ENCODE peak calls at places on chromosomes 3 and 15, in five cellular contexts. One of them, this sample, is unnamed. For H3K36me3, the result is how much of the 10 kb centered on the place peaks cover.

GRCh38 chr3:150202696-150203095 is 205.4 kb upstream of the TSC22D2 start:
- DNase-seq in H1: no peak
- DNase-seq in mesenchymal stem cell: no peak
- DNase-seq in mesendoderm: no peak
- DNase-seq in neuronal stem cell: no peak
- DNase-seq in this sample: no peak

GRCh38 chr3:157086053-157086761 is 73.7 kb downstream of the CCNL1 start:
- DNase-seq in H1: no peak
- DNase-seq in neuronal stem cell: no peak
- DNase-seq in mesenchymal stem cell: no peak
- DNase-seq in mesendoderm: no peak
- DNase-seq in this sample: no peak

GRCh38 chr15:45027220-45027619 is 4.2 kb downstream of the SORD start:
- DNase-seq in neuronal stem cell: no peak
- DNase-seq in H1: no peak
- DNase-seq in mesendoderm: peak
- DNase-seq in mesenchymal stem cell: no peak
- DNase-seq in this sample: no peak

GRCh38 chr3:185837409-185837808 is 12.6 kb upstream of the IGF2BP2 start:
- DNase-seq in mesenchymal stem cell: no peak
- DNase-seq in H1: no peak
- DNase-seq in neuronal stem cell: no peak
- DNase-seq in mesendoderm: no peak
- DNase-seq in this sample: peak

GRCh38 chr3:17686613-17687012 is 55.8 kb downstream of the TBC1D5 start:
- DNase-seq in mesendoderm: peak
- DNase-seq in neuronal stem cell: no peak
- DNase-seq in H1: no peak
- DNase-seq in mesenchymal stem cell: peak
- DNase-seq in this sample: no peak

GRCh38 chr3:190545260-190545659 is 31.4 kb downstream of the IL1RAP start:
- DNase-seq in mesendoderm: no peak
- DNase-seq in H1: no peak
- DNase-seq in neuronal stem cell: no peak
- DNase-seq in mesenchymal stem cell: no peak
- DNase-seq in this sample: no peak

GRCh38 chr3:109927161-109927560 is 589.8 kb upstream of the DPPA4 start:
- DNase-seq in mesendoderm: peak
- DNase-seq in neuronal stem cell: no peak
- DNase-seq in H1: no peak
- DNase-seq in mesenchymal stem cell: peak
- DNase-seq in this sample: peak

GRCh38 chr15:59372352-59373211 is at the start of gene MYO1E:
- DNase-seq in neuronal stem cell: peak
- DNase-seq in H1: peak
- DNase-seq in mesenchymal stem cell: peak
- DNase-seq in mesendoderm: peak
- DNase-seq in this sample: peak

GRCh38 chr3:48595526-48596121 is 495 bp upstream of the COL7A1 start:
- DNase-seq in mesenchymal stem cell: peak
- DNase-seq in neuronal stem cell: no peak
- DNase-seq in H1: peak
- DNase-seq in mesendoderm: peak
- DNase-seq in this sample: peak

GRCh38 chr15:47184003-47184404 is 533.3 kb upstream of the SEMA6D start:
- DNase-seq in neuronal stem cell: peak
- DNase-seq in mesendoderm: peak
- DNase-seq in H1: no peak
- DNase-seq in mesenchymal stem cell: peak
- DNase-seq in this sample: no peak

GRCh38 chr15:87354661-87355410 is 901.7 kb downstream of the NTRK3 start:
- DNase-seq in neuronal stem cell: no peak
- DNase-seq in mesendoderm: no peak
- DNase-seq in H1: no peak
- DNase-seq in mesenchymal stem cell: no peak
- DNase-seq in this sample: peak

GRCh38 chr3:3782469-3782868 is 16.8 kb upstream of the LRRN1 start:
- DNase-seq in neuronal stem cell: no peak
- DNase-seq in H1: no peak
- DNase-seq in mesendoderm: no peak
- DNase-seq in mesenchymal stem cell: no peak
- DNase-seq in this sample: no peak

GRCh38 chr3:149532463-149533180 is 58.1 kb downstream of the TM4SF4 start:
- DNase-seq in H1: no peak
- DNase-seq in mesendoderm: no peak
- DNase-seq in neuronal stem cell: no peak
- DNase-seq in mesenchymal stem cell: no peak
- DNase-seq in this sample: no peak

GRCh38 chr3:56800373-56801150 is 1.2 kb downstream of the ARHGEF3 start:
- DNase-seq in neuronal stem cell: no peak
- DNase-seq in H1: no peak
- DNase-seq in mesendoderm: no peak
- DNase-seq in mesenchymal stem cell: peak
- DNase-seq in this sample: no peak

GRCh38 chr3:145183261-145183660 is 977.7 kb downstream of the PLOD2 start:
- DNase-seq in mesendoderm: no peak
- DNase-seq in H1: no peak
- DNase-seq in mesenchymal stem cell: no peak
- DNase-seq in neuronal stem cell: no peak
- DNase-seq in this sample: no peak

GRCh38 chr3:107841864-107842263 is 249.0 kb downstream of the CD47 start:
- DNase-seq in mesendoderm: no peak
- DNase-seq in mesenchymal stem cell: no peak
- DNase-seq in neuronal stem cell: no peak
- DNase-seq in H1: no peak
- DNase-seq in this sample: no peak

GRCh38 chr15:74893627-74894026 is 3.8 kb downstream of the MPI start:
- DNase-seq in mesenchymal stem cell: no peak
- DNase-seq in mesendoderm: no peak
- DNase-seq in H1: no peak
- DNase-seq in neuronal stem cell: no peak
- DNase-seq in this sample: no peak

GRCh38 chr3:73727117-73727802 is 102.5 kb upstream of the PDZRN3 start:
- DNase-seq in mesenchymal stem cell: peak
- DNase-seq in H1: peak
- DNase-seq in mesendoderm: peak
- DNase-seq in neuronal stem cell: peak
- DNase-seq in this sample: peak

GRCh38 chr15:66748320-66748779 is 46.3 kb downstream of the SMAD6 start:
- DNase-seq in mesenchymal stem cell: peak
- DNase-seq in mesendoderm: no peak
- DNase-seq in neuronal stem cell: no peak
- DNase-seq in H1: no peak
- DNase-seq in this sample: peak

GRCh38 chr3:107920538-107920937 is 170.3 kb downstream of the CD47 start:
- DNase-seq in mesendoderm: no peak
- DNase-seq in H1: no peak
- DNase-seq in mesenchymal stem cell: no peak
- DNase-seq in neuronal stem cell: no peak
- DNase-seq in this sample: no peak

GRCh38 chr3:41102053-41102556 is 97.2 kb upstream of the CTNNB1 start:
- DNase-seq in mesendoderm: peak
- DNase-seq in H1: no peak
- DNase-seq in mesenchymal stem cell: no peak
- DNase-seq in neuronal stem cell: no peak
- DNase-seq in this sample: no peak

GRCh38 chr15:65766422-65767263 is 25.4 kb downstream of the DENND4A start:
- DNase-seq in neuronal stem cell: no peak
- DNase-seq in H1: no peak
- DNase-seq in mesendoderm: no peak
- DNase-seq in mesenchymal stem cell: peak
- DNase-seq in this sample: peak

GRCh38 chr3:183061431-183062172 is 37.7 kb downstream of the MCCC1 start:
- DNase-seq in mesenchymal stem cell: no peak
- DNase-seq in H1: no peak
- DNase-seq in mesendoderm: no peak
- DNase-seq in neuronal stem cell: no peak
- DNase-seq in this sample: peak

GRCh38 chr15:65044724-65045481 is at the start of gene SLC51B:
- DNase-seq in mesendoderm: no peak
- DNase-seq in neuronal stem cell: no peak
- DNase-seq in H1: no peak
- DNase-seq in mesenchymal stem cell: peak
- DNase-seq in this sample: no peak

GRCh38 chr15:49235446-49236207 is 65.6 kb downstream of the GALK2 start:
- DNase-seq in neuronal stem cell: peak
- DNase-seq in mesenchymal stem cell: peak
- DNase-seq in mesendoderm: peak
- DNase-seq in H1: peak
- DNase-seq in this sample: peak

GRCh38 chr3:138376663-138377062 is 28.3 kb downstream of the MRAS start:
- DNase-seq in H1: no peak
- DNase-seq in mesenchymal stem cell: no peak
- DNase-seq in mesendoderm: no peak
- DNase-seq in neuronal stem cell: no peak
- DNase-seq in this sample: no peak

GRCh38 chr15:59570364-59570763 is 41.2 kb upstream of the GCNT3 start:
- DNase-seq in H1: no peak
- DNase-seq in neuronal stem cell: no peak
- DNase-seq in mesendoderm: no peak
- DNase-seq in mesenchymal stem cell: no peak
- DNase-seq in this sample: no peak

GRCh38 chr3:61612211-61612995 is 51.0 kb downstream of the PTPRG start:
- DNase-seq in mesenchymal stem cell: no peak
- DNase-seq in mesendoderm: peak
- DNase-seq in neuronal stem cell: no peak
- DNase-seq in H1: no peak
- DNase-seq in this sample: peak

GRCh38 chr15:71386448-71387236 is 271.4 kb downstream of the THSD4 start:
- DNase-seq in H1: no peak
- DNase-seq in mesendoderm: peak
- DNase-seq in neuronal stem cell: peak
- DNase-seq in mesenchymal stem cell: peak
- DNase-seq in this sample: peak

GRCh38 chr15:71384501-71384900 is 269.2 kb downstream of the THSD4 start:
- DNase-seq in mesenchymal stem cell: no peak
- DNase-seq in H1: no peak
- DNase-seq in neuronal stem cell: no peak
- DNase-seq in mesendoderm: no peak
- DNase-seq in this sample: no peak

GRCh38 chr15:71385469-71385868 is 270.2 kb downstream of the THSD4 start:
- DNase-seq in neuronal stem cell: no peak
- DNase-seq in H1: no peak
- DNase-seq in mesenchymal stem cell: no peak
- DNase-seq in mesendoderm: no peak
- DNase-seq in this sample: no peak

GRCh38 chr15:71386005-71386404 is 270.7 kb downstream of the THSD4 start:
- DNase-seq in H1: no peak
- DNase-seq in neuronal stem cell: no peak
- DNase-seq in mesenchymal stem cell: no peak
- DNase-seq in mesendoderm: no peak
- DNase-seq in this sample: no peak

DNA sequence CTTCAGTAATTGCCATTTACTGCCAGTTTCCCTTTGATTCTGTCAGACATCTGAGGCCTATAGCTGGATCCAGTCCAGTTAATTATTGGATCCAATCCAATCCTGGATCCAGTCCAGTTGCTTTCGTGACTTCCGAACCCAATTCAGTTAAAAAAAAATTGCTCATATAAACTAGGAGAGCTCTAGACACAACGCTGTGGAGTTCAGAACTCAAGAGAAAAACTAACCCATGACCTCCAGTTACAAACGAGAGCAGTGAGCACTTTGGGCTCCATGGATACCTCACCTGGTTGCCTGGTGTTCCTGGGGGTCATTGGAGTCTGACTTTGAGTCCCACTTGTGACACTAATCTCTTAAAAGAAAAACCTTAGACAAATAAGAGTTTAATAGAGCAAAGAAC is 269.8 kb downstream of the THSD4 start:
- DNase-seq in mesenchymal stem cell: no peak
- DNase-seq in neuronal stem cell: no peak
- DNase-seq in mesendoderm: no peak
- DNase-seq in H1: no peak
- DNase-seq in this sample: peak
- H2AK5ac ChIP-seq in mesenchymal stem cell: no peak
- H2AK5ac ChIP-seq in neuronal stem cell: no peak
- H2AK5ac ChIP-seq in mesendoderm: no peak
- H2AK5ac ChIP-seq in H1: peak
- H2AK5ac ChIP-seq in this sample: peak

GRCh38 chr3:34106379-34106778 is 307.9 kb downstream of the PDCD6IP start:
- DNase-seq in H1: no peak
- DNase-seq in mesenchymal stem cell: no peak
- DNase-seq in mesendoderm: no peak
- DNase-seq in neuronal stem cell: no peak
- DNase-seq in this sample: no peak
- H3K36me3 ChIP-seq in H1: under half
- H3K36me3 ChIP-seq in mesenchymal stem cell: under half
- H3K36me3 ChIP-seq in mesendoderm: under half
- H3K36me3 ChIP-seq in neuronal stem cell: under half
- H3K36me3 ChIP-seq in this sample: under half

GRCh38 chr3:30609930-30610701 is 3.7 kb downstream of the TGFBR2 start:
- DNase-seq in mesendoderm: no peak
- DNase-seq in neuronal stem cell: no peak
- DNase-seq in H1: no peak
- DNase-seq in mesenchymal stem cell: no peak
- DNase-seq in this sample: no peak
- H2AK5ac ChIP-seq in mesendoderm: no peak
- H2AK5ac ChIP-seq in neuronal stem cell: no peak
- H2AK5ac ChIP-seq in H1: no peak
- H2AK5ac ChIP-seq in mesenchymal stem cell: peak
- H2AK5ac ChIP-seq in this sample: peak

GRCh38 chr3:196270499-196270898 is 17.0 kb downstream of the PCYT1A start:
- DNase-seq in mesenchymal stem cell: no peak
- DNase-seq in neuronal stem cell: no peak
- DNase-seq in H1: no peak
- DNase-seq in mesendoderm: no peak
- DNase-seq in this sample: no peak
- H3K36me3 ChIP-seq in mesenchymal stem cell: half or more
- H3K36me3 ChIP-seq in neuronal stem cell: under half
- H3K36me3 ChIP-seq in H1: under half
- H3K36me3 ChIP-seq in mesendoderm: under half
- H3K36me3 ChIP-seq in this sample: under half